ENCODE peak calls at places on chromosomes 3 and 15, in seven cellular contexts. T is cardiac fibroblast; A is stomach; Y is HTR-8/SVneo; B is stimulated activated CD4-positive, alpha-beta T cell treated with anti-CD3 and anti-CD28 coated beads, Interleukin-4, amount 100 ng/mL, for 48 hours; K is neuronal stem cell; L is NCI-H1105. Q is an unnamed sample.

GRCh38 chr3:98885851-98886250 is 15.6 kb downstream of the DCBLD2 start:
- DNase-seq in K (no peak), A (no peak), Y (no peak), B (no peak), T (peak; percentile 56), L (no peak), Q (no peak)

GRCh38 chr15:73996939-73997338 is 2.4 kb downstream of the PML start:
- DNase-seq in A (no peak), B (no peak), T (peak; percentile 69), L (no peak), Y (no peak), K (no peak), Q (no peak)

GRCh38 chr3:151400341-151400740 is 15.8 kb upstream of the P2RY12 start:
- DNase-seq in Y (no peak), B (no peak), K (no peak), A (no peak), T (no peak), L (no peak), Q (no peak)

GRCh38 chr3:1138036-1138435 is 45.2 kb downstream of the CNTN6 start:
- DNase-seq in A (no peak), Y (no peak), L (no peak), B (no peak), K (no peak), T (no peak), Q (no peak)

GRCh38 chr3:143263844-143264243 is 144.3 kb downstream of the CHST2 start:
- DNase-seq in Y (no peak), T (no peak), B (no peak), A (no peak), K (no peak), L (no peak), Q (no peak)

GRCh38 chr3:146781059-146781458 is 175.9 kb upstream of the PLSCR5 start:
- DNase-seq in T (no peak), B (no peak), Y (no peak), K (peak; percentile 4), L (no peak), A (no peak), Q (no peak)

GRCh38 chr15:34581043-34581365 is 2.4 kb downstream of the GOLGA8B start:
- DNase-seq in K (no peak), Y (no peak), A (no peak), L (no peak), T (no peak), B (no peak), Q (no peak)

GRCh38 chr15:62932436-62932835 is 110.1 kb upstream of the TPM1 start:
- DNase-seq in B (no peak), T (peak; percentile 68), Y (no peak), A (no peak), L (no peak), K (no peak), Q (no peak)

GRCh38 chr3:194323785-194324735 is 27.1 kb downstream of the CPN2 start:
- DNase-seq in K (no peak), Y (peak; percentile 90), A (no peak), L (no peak), T (peak; percentile 85), B (no peak), Q (no peak)

GRCh38 chr3:59138966-59139365 is 89.1 kb upstream of the CFAP20DC start:
- DNase-seq in T (no peak), B (no peak), Y (no peak), L (no peak), A (no peak), K (no peak), Q (no peak)

GRCh38 chr3:197960694-197961581 is 921 bp downstream of the LMLN start:
- DNase-seq in T (peak; percentile 23), A (no peak), B (no peak), K (no peak), Y (no peak), L (no peak), Q (no peak)

GRCh38 chr15:50828610-50829206 is 63.2 kb upstream of the SPPL2A start:
- DNase-seq in K (peak; percentile 35), L (no peak), T (peak; percentile 84), B (no peak), A (no peak), Y (peak; percentile 85), Q (no peak)

Q was measured in pancreas.